ENCODE peak calls at places on chromosome 15, in ten cellular contexts. O, J, I, A, E, C, M, K, Z and F are unnamed samples.

GRCh38 chr15:57440799-57441198 is 64.5 kb downstream of the CGNL1 start:
- DNase-seq in I (no peak), O (no peak), J (peak), C (peak), A (no peak), Z (no peak), E (peak), K (no peak), M (no peak), F (no peak)

GRCh38 chr15:65390447-65390846 is 12.6 kb upstream of the IGDCC3 start:
- DNase-seq in K (no peak), C (no peak), Z (no peak), E (no peak), O (no peak), J (no peak), M (no peak), A (no peak), I (no peak), F (no peak)

GRCh38 chr15:99361541-99362185 is 110.4 kb downstream of the LRRC28 start:
- DNase-seq in K (no peak), J (no peak), E (peak), A (no peak), O (no peak), I (no peak), M (peak), Z (no peak), C (peak), F (peak)

GRCh38 chr15:66149871-66150270 is 103.7 kb downstream of the MEGF11 start:
- DNase-seq in O (no peak), C (no peak), Z (no peak), K (no peak), E (no peak), M (no peak), J (no peak), I (no peak), A (no peak), F (no peak)

GRCh38 chr15:47987908-47988532 is 132.8 kb upstream of the SLC24A5 start:
- DNase-seq in I (peak), J (peak), Z (no peak), K (peak), O (peak), C (peak), A (no peak), M (peak), E (peak), F (peak)

GRCh38 chr15:92527197-92527596 is 128.4 kb downstream of the FAM174B start:
- DNase-seq in I (no peak), K (no peak), Z (no peak), M (no peak), O (no peak), J (no peak), E (no peak), A (no peak), C (peak), F (peak)

GRCh38 chr15:79341361-79341760 is 30.4 kb downstream of the TMED3 start:
- DNase-seq in I (no peak), O (no peak), M (no peak), J (no peak), K (no peak), E (no peak), A (no peak), Z (no peak), C (peak), F (no peak)

GRCh38 chr15:63950911-63951481 is 95.3 kb downstream of the DAPK2 start:
- DNase-seq in J (peak), I (no peak), O (no peak), A (no peak), C (peak), Z (no peak), M (no peak), E (peak), K (no peak), F (peak)

GRCh38 chr15:44381223-44381622 is 46.2 kb upstream of the CTDSPL2 start:
- DNase-seq in M (no peak), I (no peak), A (no peak), Z (no peak), C (peak), K (no peak), E (peak), J (no peak), O (no peak), F (no peak)

GRCh38 chr15:30984542-30984941 is 6.9 kb downstream of the MTMR10 start:
- DNase-seq in J (no peak), A (no peak), C (no peak), Z (no peak), I (no peak), M (no peak), K (no peak), O (no peak), E (no peak), F (no peak)

GRCh38 chr15:74209997-74210573 is 7.5 kb upstream of the STRA6 start:
- DNase-seq in C (peak), J (no peak), M (no peak), O (no peak), A (no peak), Z (no peak), E (peak), K (no peak), I (no peak), F (peak)

GRCh38 chr15:93072440-93073394 is 16.3 kb downstream of the RGMA start:
- DNase-seq in J (no peak), Z (no peak), K (peak), C (peak), A (no peak), E (peak), M (no peak), I (no peak), O (no peak), F (peak)